ENCODE peak calls at places on chromosome 12, in five cellular contexts. N, P, D, F and W are unnamed samples.

GRCh38 chr12:10497602-10498001 is 8.1 kb upstream of the EIF2S3B start:
- DNase-seq in N (no peak), P (no peak), D (peak), F (no peak), W (no peak)

GRCh38 chr12:85413266-85413665 is 133.2 kb downstream of the ALX1 start:
- DNase-seq in N (no peak), P (no peak), D (no peak), F (no peak), W (no peak)

GRCh38 chr12:7092229-7092985 is at the start of gene C1R:
- DNase-seq in N (peak), P (peak), D (peak), F (peak), W (peak)

GRCh38 chr12:87413784-87414183 is 615.4 kb downstream of the C12orf50 start:
- DNase-seq in N (no peak), P (peak), D (no peak), F (no peak), W (no peak)

GRCh38 chr12:49647280-49647679 is 23.9 kb downstream of the PRPF40B start:
- DNase-seq in N (no peak), P (no peak), D (no peak), F (no peak), W (no peak)

GRCh38 chr12:105214670-105215375 is 21.2 kb downstream of the APPL2 start:
- DNase-seq in N (no peak), P (peak), D (no peak), F (no peak), W (peak)

GRCh38 chr12:1799068-1799881 is 21.1 kb upstream of the LRTM2 start:
- DNase-seq in N (no peak), P (no peak), D (no peak), F (no peak), W (no peak)

GRCh38 chr12:80241576-80242273 is 142.4 kb downstream of the OTOGL start:
- DNase-seq in N (no peak), P (no peak), D (no peak), F (no peak), W (no peak)

GRCh38 chr12:58148405-58148804 is 207.0 kb downstream of the ATP23 start:
- DNase-seq in N (peak), P (peak), D (no peak), F (peak), W (peak)

GRCh38 chr12:108232565-108232964 is 103.5 kb downstream of the WSCD2 start:
- DNase-seq in N (no peak), P (no peak), D (no peak), F (no peak), W (no peak)

GRCh38 chr12:24991209-24992049 is 42.5 kb upstream of the BCAT1 start:
- DNase-seq in N (peak), P (peak), D (no peak), F (peak), W (peak)